ENCODE peak calls at places on chromosomes 4 and X, in nine cellular contexts. X, W, D, A, B, G, Y, P and F are unnamed samples.

GRCh38 chr4:24470681-24471622 is 113.4 kb downstream of the DHX15 start:
- DNase-seq in X (no peak), W (no peak), D (no peak), A (no peak), B (peak; percentile 8), G (no peak), Y (peak; percentile 52), P (peak; percentile 54), F (peak; percentile 12)

GRCh38 chrX:72201836-72202536 is 20.4 kb downstream of the PIN4 start:
- DNase-seq in X (no peak), W (peak; percentile 48), D (no peak), A (no peak), B (no peak), G (peak; percentile 61), Y (no peak), P (peak; percentile 79), F (no peak)

GRCh38 chr4:143260750-143261149 is 75.9 kb upstream of the GAB1 start:
- DNase-seq in X (no peak), W (peak; percentile 27), D (no peak), A (no peak), B (no peak), G (peak; percentile 6), Y (peak; percentile 50), P (no peak), F (no peak)

GRCh38 chrX:71103110-71103983 is 3.2 kb downstream of the CXorf65 start:
- DNase-seq in X (peak; percentile 62), W (no peak), D (no peak), A (no peak), B (peak; percentile 16), G (no peak), Y (no peak), P (no peak), F (peak; percentile 76)

GRCh38 chr4:6942238-6942800 is 32.7 kb downstream of the TBC1D14 start:
- DNase-seq in X (peak; percentile 58), W (peak; percentile 71), D (no peak), A (peak; percentile 44), B (peak; percentile 70), G (peak; percentile 96), Y (peak; percentile 91), P (peak; percentile 99), F (no peak)

GRCh38 chr4:147160908-147161513 is 215.3 kb upstream of the TTC29 start:
- DNase-seq in X (no peak), W (peak; percentile 32), D (peak; percentile 15), A (peak; percentile 28), B (peak; percentile 40), G (peak; percentile 45), Y (peak; percentile 72), P (peak; percentile 74), F (peak; percentile 49)

GRCh38 chrX:46587158-46587557 is 13.6 kb downstream of the CHST7 start:
- DNase-seq in X (no peak), W (no peak), D (no peak), A (no peak), B (no peak), G (peak; percentile 57), Y (no peak), P (peak; percentile 74), F (no peak)

GRCh38 chrX:109952985-109953905 is 49.7 kb upstream of the TMEM164 start:
- DNase-seq in X (no peak), W (no peak), D (no peak), A (no peak), B (no peak), G (no peak), Y (no peak), P (no peak), F (no peak)

GRCh38 chr4:139841464-139842195 is 176.0 kb downstream of the MGST2 start:
- DNase-seq in X (no peak), W (no peak), D (peak; percentile 99), A (no peak), B (no peak), G (no peak), Y (no peak), P (no peak), F (peak; percentile 61)

GRCh38 chrX:75086731-75087195 is 69.3 kb downstream of the ABCB7 start:
- DNase-seq in X (no peak), W (no peak), D (no peak), A (no peak), B (no peak), G (no peak), Y (no peak), P (peak; percentile 5), F (no peak)

GRCh38 chr4:38785901-38786402 is 3.2 kb upstream of the TLR10 start:
- DNase-seq in X (no peak), W (no peak), D (no peak), A (no peak), B (no peak), G (no peak), Y (no peak), P (no peak), F (no peak)

GRCh38 chr4:186808635-186809018 is 85.0 kb upstream of the FAT1 start:
- DNase-seq in X (no peak), W (no peak), D (no peak), A (no peak), B (no peak), G (peak; percentile 81), Y (peak; percentile 26), P (peak; percentile 94), F (no peak)

GRCh38 chr4:123564758-123565346 is 168.3 kb downstream of the SPRY1 start:
- DNase-seq in X (peak; percentile 42), W (no peak), D (peak; percentile 67), A (peak; percentile 69), B (peak; percentile 66), G (peak; percentile 71), Y (peak; percentile 63), P (peak; percentile 85), F (peak; percentile 53)

GRCh38 chr4:106929248-106929647 is 106.9 kb downstream of the DKK2 start:
- DNase-seq in X (no peak), W (no peak), D (no peak), A (no peak), B (no peak), G (no peak), Y (no peak), P (no peak), F (no peak)

GRCh38 chr4:88791274-88791673 is 93.6 kb upstream of the NAP1L5 start:
- DNase-seq in X (no peak), W (no peak), D (no peak), A (no peak), B (peak; percentile 3), G (peak; percentile 28), Y (no peak), P (peak; percentile 62), F (no peak)

GRCh38 chrX:103608305-103608963 is 671 bp downstream of the TCEAL3 start:
- DNase-seq in X (no peak), W (no peak), D (peak; percentile 35), A (peak; percentile 1), B (no peak), G (no peak), Y (no peak), P (no peak), F (no peak)

GRCh38 chrX:40108084-40108958 is 10.6 kb upstream of the BCOR start:
- DNase-seq in X (no peak), W (no peak), D (peak; percentile 71), A (no peak), B (no peak), G (no peak), Y (peak; percentile 48), P (peak; percentile 31), F (peak; percentile 52)

GRCh38 chr4:10347281-10347795 is 109.9 kb downstream of the ZNF518B start:
- DNase-seq in X (no peak), W (no peak), D (no peak), A (no peak), B (no peak), G (no peak), Y (no peak), P (no peak), F (no peak)

GRCh38 chrX:128106630-128107029 is 54.4 kb upstream of the ACTRT1 start:
- DNase-seq in X (no peak), W (no peak), D (peak; percentile 29), A (no peak), B (peak; percentile 6), G (no peak), Y (no peak), P (peak; percentile 14), F (peak; percentile 20)

GRCh38 chrX:73447311-73447794 is 500 bp downstream of the CDX4 start:
- DNase-seq in X (no peak), W (no peak), D (no peak), A (no peak), B (no peak), G (no peak), Y (no peak), P (no peak), F (no peak)

GRCh38 chr4:140068247-140068646 is 85.7 kb downstream of the MAML3 start:
- DNase-seq in X (no peak), W (no peak), D (no peak), A (no peak), B (no peak), G (no peak), Y (no peak), P (no peak), F (no peak)

GRCh38 chr4:153364061-153364460 is 19.6 kb downstream of the MND1 start:
- DNase-seq in X (no peak), W (no peak), D (no peak), A (no peak), B (no peak), G (no peak), Y (no peak), P (no peak), F (no peak)

GRCh38 chr4:112060212-112060611 is 85.0 kb upstream of the FAM241A start:
- DNase-seq in X (no peak), W (no peak), D (no peak), A (no peak), B (peak; percentile 7), G (peak; percentile 51), Y (no peak), P (peak; percentile 58), F (no peak)

GRCh38 chrX:675896-676295 is 45.3 kb downstream of the SHOX start:
- DNase-seq in X (no peak), W (no peak), D (no peak), A (no peak), B (no peak), G (no peak), Y (no peak), P (no peak), F (no peak)

GRCh38 chr4:20266215-20267082 is 14.7 kb downstream of the SLIT2 start:
- DNase-seq in X (no peak), W (no peak), D (no peak), A (no peak), B (no peak), G (no peak), Y (no peak), P (peak; percentile 45), F (no peak)

GRCh38 chr4:188127157-188127874 is 11.9 kb upstream of the TRIML1 start:
- DNase-seq in X (no peak), W (peak; percentile 19), D (no peak), A (no peak), B (no peak), G (peak; percentile 58), Y (peak; percentile 26), P (peak; percentile 91), F (no peak)

GRCh38 chr4:82090717-82091116 is 283.1 kb downstream of the HNRNPD start:
- DNase-seq in X (no peak), W (no peak), D (no peak), A (no peak), B (no peak), G (no peak), Y (no peak), P (no peak), F (no peak)

GRCh38 chr4:119172223-119172622 is 36.6 kb downstream of the MYOZ2 start:
- DNase-seq in X (no peak), W (no peak), D (no peak), A (no peak), B (no peak), G (no peak), Y (no peak), P (no peak), F (no peak)

GRCh38 chr4:82739292-82740190 is 59.1 kb downstream of the SCD5 start:
- DNase-seq in X (peak; percentile 23), W (no peak), D (no peak), A (peak; percentile 81), B (peak; percentile 37), G (peak; percentile 15), Y (peak; percentile 78), P (peak; percentile 60), F (peak; percentile 89)

GRCh38 chr4:7964890-7965662 is 25.4 kb upstream of the AFAP1 start:
- DNase-seq in X (no peak), W (no peak), D (no peak), A (no peak), B (no peak), G (no peak), Y (no peak), P (peak; percentile 85), F (no peak)

GRCh38 chr4:5747746-5748365 is 36.9 kb downstream of the EVC start:
- DNase-seq in X (no peak), W (peak; percentile 85), D (no peak), A (no peak), B (no peak), G (peak; percentile 95), Y (peak; percentile 78), P (peak; percentile 100), F (no peak)